ENCODE peak calls at places on chromosomes 16 and 17, in five cellular contexts. N, D, V, J and X are unnamed samples. For H3K27me3, the result is how much of the 10 kb centered on the place peaks cover.

GRCh38 chr17:9330903-9331272 is 244.7 kb downstream of the STX8 start:
- DNase-seq in N (no peak), V (no peak), J (no peak), D (no peak), X (no peak)

GRCh38 chr17:78682363-78682762 is 99.7 kb downstream of the CYTH1 start:
- DNase-seq in J (no peak), D (no peak), V (no peak), N (no peak), X (no peak)

GRCh38 chr16:56364865-56365264 is 60.5 kb downstream of the AMFR start:
- DNase-seq in N (no peak), D (peak), J (no peak), V (no peak), X (no peak)

GRCh38 chr17:28737770-28738679 is 5.8 kb upstream of the TRAF4 start:
- DNase-seq in J (no peak), V (no peak), N (no peak), D (no peak), X (no peak)

GRCh38 chr16:56257260-56257659 is 66.0 kb downstream of the GNAO1 start:
- DNase-seq in J (no peak), N (no peak), D (peak), V (no peak), X (no peak)

GRCh38 chr16:57720142-57720575 is 15.4 kb upstream of the KATNB1 start:
- DNase-seq in J (no peak), V (peak), N (peak), D (peak), X (no peak)

GRCh38 chr16:4465977-4466779 is 8.2 kb downstream of the NMRAL1 start:
- DNase-seq in J (no peak), D (no peak), V (no peak), N (no peak), X (no peak)

GRCh38 chr17:9566067-9566466 is 9.6 kb downstream of the STX8 start:
- DNase-seq in J (no peak), D (no peak), V (no peak), N (no peak), X (no peak)

GRCh38 chr16:57999366-57999970 is 1.0 kb downstream of the ZNF319 start:
- DNase-seq in V (peak), N (peak), D (no peak), J (no peak), X (no peak)

GRCh38 chr16:27526169-27526568 is 23.5 kb downstream of the GTF3C1 start:
- DNase-seq in N (no peak), D (peak), V (no peak), J (no peak), X (peak)

GRCh38 chr16:23401142-23401541 is 51.8 kb downstream of the COG7 start:
- DNase-seq in V (no peak), D (peak), J (no peak), N (no peak), X (no peak)

GRCh38 chr16:66751992-66752322 is 548 bp upstream of the DYNC1LI2 start:
- DNase-seq in J (no peak), N (no peak), D (no peak), V (no peak), X (no peak)
- H3K27ac ChIP-seq in J (peak), N (no peak), D (peak), V (peak), X (peak)

DNA sequence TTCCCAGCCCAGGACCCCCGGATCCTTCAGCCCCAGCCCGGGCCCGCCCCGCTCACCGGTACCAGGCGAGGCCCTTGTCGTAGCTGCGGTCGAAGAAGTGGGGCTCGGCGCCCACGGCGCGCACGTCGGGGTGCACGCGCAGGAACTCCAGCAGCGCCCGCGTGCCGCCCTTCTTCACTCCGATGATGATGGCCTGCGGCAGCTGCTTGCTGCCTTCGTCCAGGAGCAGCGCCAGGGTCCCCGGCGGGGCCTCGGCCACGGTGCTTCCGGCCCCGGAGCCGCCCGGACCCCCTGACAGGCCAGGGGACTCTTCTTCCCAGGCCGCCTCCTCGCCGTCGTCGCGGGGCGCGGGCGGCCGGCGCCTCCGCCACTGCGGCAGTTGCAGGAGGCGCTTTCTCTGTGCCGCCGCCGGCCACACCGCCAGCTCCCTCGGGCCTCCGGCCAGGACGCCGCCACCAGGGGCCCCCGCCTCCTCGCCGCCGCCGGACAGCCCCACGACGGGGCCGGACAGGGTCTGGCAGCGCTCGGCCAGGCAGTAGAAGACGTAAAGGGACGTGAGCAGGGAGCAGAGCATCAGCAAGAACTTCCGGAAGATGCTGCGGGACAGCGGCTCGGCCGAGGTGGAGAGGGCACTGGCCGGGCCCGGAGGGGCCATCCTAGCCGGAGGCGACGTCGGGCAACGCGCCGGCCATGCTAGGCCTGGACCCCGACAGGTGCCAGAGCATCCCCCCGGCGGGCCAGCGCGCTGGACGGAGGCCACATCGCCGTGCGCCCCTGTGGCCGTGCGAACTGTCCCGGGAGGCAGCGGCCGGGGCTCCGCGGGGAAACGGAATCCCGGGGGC is 1.0 kb downstream of the HS3ST3A1 start:
- DNase-seq in V (peak), J (no peak), N (peak), D (no peak), X (no peak)
- H3K4me3 ChIP-seq in V (peak), J (peak), N (peak), D (peak), X (peak)

GRCh38 chr16:69725480-69726312 is 664 bp downstream of the NQO1 start:
- DNase-seq in J (no peak), N (no peak), D (no peak), V (no peak), X (no peak)

GRCh38 chr16:69724981-69725479 is 1.3 kb downstream of the NQO1 start:
- DNase-seq in V (peak), D (no peak), J (no peak), N (peak), X (peak)

GRCh38 chr16:69727916-69728270 is 1.5 kb upstream of the NQO1 start:
- DNase-seq in V (no peak), D (no peak), N (no peak), J (peak), X (peak)

GRCh38 chr16:69724414-69724873 is 1.9 kb downstream of the NQO1 start:
- DNase-seq in N (no peak), D (no peak), V (no peak), J (no peak), X (no peak)

GRCh38 chr16:69726313-69727060 is at the start of gene NQO1:
- DNase-seq in V (peak), D (peak), N (peak), J (peak), X (peak)
- H3K27me3 ChIP-seq in V (under half), D (under half), N (under half), J (under half), X (under half)

DNA sequence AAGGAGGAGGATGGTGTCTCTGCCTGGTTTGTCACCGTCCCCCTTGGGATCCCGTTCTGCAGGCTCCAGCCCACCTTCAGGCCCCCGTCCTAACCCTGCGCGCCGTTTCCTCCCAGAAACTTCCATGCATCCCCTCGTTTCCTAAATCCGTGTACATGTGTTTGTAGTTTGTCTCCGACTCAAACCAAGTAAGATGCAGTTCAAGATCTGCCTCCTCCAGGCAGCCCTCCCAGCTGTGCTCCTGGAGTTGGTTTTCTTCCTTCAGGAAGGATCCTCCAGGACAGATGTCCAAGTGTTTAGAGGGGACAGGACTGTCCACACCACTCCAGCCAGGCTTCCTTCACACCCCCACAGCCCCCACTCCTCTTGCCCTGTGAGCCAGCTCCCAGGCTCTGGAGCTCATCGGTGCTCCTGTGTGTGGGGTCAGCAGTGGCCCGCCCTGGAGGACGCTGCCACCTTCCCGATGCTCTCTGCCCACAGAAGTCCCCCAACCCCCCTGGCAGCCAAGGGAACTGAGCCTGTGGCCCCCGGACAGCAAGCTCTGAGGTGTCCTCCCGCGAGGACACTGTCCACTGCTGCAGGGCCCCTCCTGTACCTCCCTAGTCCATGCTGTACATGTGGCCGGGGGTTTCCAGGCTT is 11.3 kb downstream of the BAIAP2 start:
- DNase-seq in N (no peak), J (no peak), V (no peak), D (no peak), X (no peak)
- H3K27ac ChIP-seq in N (no peak), J (peak), V (no peak), D (no peak), X (peak)

GRCh38 chr17:386145-386876 is 33.7 kb upstream of the RPH3AL start:
- DNase-seq in V (peak), D (peak), J (peak), N (peak), X (peak)
- H3K4me3 ChIP-seq in V (peak), D (no peak), J (peak), N (no peak), X (peak)

GRCh38 chr16:15993128-15993527 is 43.7 kb downstream of the ABCC1 start:
- DNase-seq in J (no peak), N (no peak), D (no peak), V (no peak), X (no peak)

GRCh38 chr16:15990902-15991301 is 41.5 kb downstream of the ABCC1 start:
- DNase-seq in V (no peak), J (no peak), N (no peak), D (no peak), X (no peak)

GRCh38 chr16:15996432-15997109 is 47.2 kb downstream of the ABCC1 start:
- DNase-seq in D (peak), V (peak), J (no peak), N (peak), X (no peak)

GRCh38 chr16:15993541-15993940 is 44.1 kb downstream of the ABCC1 start:
- DNase-seq in J (no peak), D (no peak), V (peak), N (no peak), X (no peak)

GRCh38 chr16:15993946-15994665 is 44.7 kb downstream of the ABCC1 start:
- DNase-seq in J (no peak), V (peak), D (no peak), N (no peak), X (no peak)
- H3K27me3 ChIP-seq in J (under half), V (under half), D (under half), N (under half), X (under half)